ENCODE peak calls at places on chromosomes 4 and X, in eight cellular contexts. One of them, this sample, is unnamed.

GRCh38 chrX:43676960-43677582 is 21.0 kb downstream of the MAOA start:
- DNase-seq in fibroblast of lung: no peak
- DNase-seq in thyroid gland: peak; percentile 33
- DNase-seq in left lung: no peak
- DNase-seq in lung: no peak
- DNase-seq in right lobe of liver: no peak
- DNase-seq in MM.1S: no peak
- DNase-seq in HFF-Myc: no peak
- DNase-seq in this sample: no peak

GRCh38 chrX:40173662-40174593 is 76.2 kb upstream of the BCOR start:
- DNase-seq in thyroid gland: peak; percentile 78
- DNase-seq in left lung: peak; percentile 65
- DNase-seq in MM.1S: peak; percentile 79
- DNase-seq in lung: peak; percentile 68
- DNase-seq in fibroblast of lung: peak; percentile 8
- DNase-seq in right lobe of liver: peak; percentile 69
- DNase-seq in HFF-Myc: no peak
- DNase-seq in this sample: no peak

GRCh38 chrX:71609095-71609750 is 9.1 kb downstream of the CXCR3 start:
- DNase-seq in MM.1S: peak; percentile 52
- DNase-seq in left lung: no peak
- DNase-seq in right lobe of liver: no peak
- DNase-seq in HFF-Myc: no peak
- DNase-seq in fibroblast of lung: no peak
- DNase-seq in thyroid gland: no peak
- DNase-seq in lung: no peak
- DNase-seq in this sample: no peak

GRCh38 chr4:41339812-41340809 is 83.4 kb downstream of the UCHL1 start:
- DNase-seq in HFF-Myc: peak; percentile 85
- DNase-seq in left lung: no peak
- DNase-seq in MM.1S: no peak
- DNase-seq in fibroblast of lung: peak; percentile 71
- DNase-seq in right lobe of liver: no peak
- DNase-seq in thyroid gland: peak; percentile 38
- DNase-seq in lung: no peak
- DNase-seq in this sample: peak; percentile 84

GRCh38 chrX:38400401-38400910 is 48.1 kb downstream of the OTC start:
- DNase-seq in thyroid gland: no peak
- DNase-seq in fibroblast of lung: no peak
- DNase-seq in right lobe of liver: no peak
- DNase-seq in left lung: no peak
- DNase-seq in lung: no peak
- DNase-seq in HFF-Myc: no peak
- DNase-seq in MM.1S: no peak
- DNase-seq in this sample: no peak

GRCh38 chrX:645024-645376 is 14.4 kb downstream of the SHOX start:
- DNase-seq in HFF-Myc: no peak
- DNase-seq in right lobe of liver: no peak
- DNase-seq in lung: no peak
- DNase-seq in left lung: no peak
- DNase-seq in MM.1S: no peak
- DNase-seq in fibroblast of lung: no peak
- DNase-seq in thyroid gland: no peak
- DNase-seq in this sample: no peak

GRCh38 chrX:95903490-95903889 is 781.2 kb upstream of the DIAPH2 start:
- DNase-seq in fibroblast of lung: no peak
- DNase-seq in lung: no peak
- DNase-seq in left lung: no peak
- DNase-seq in HFF-Myc: no peak
- DNase-seq in thyroid gland: no peak
- DNase-seq in MM.1S: no peak
- DNase-seq in right lobe of liver: no peak
- DNase-seq in this sample: no peak

GRCh38 chr4:86835677-86836076 is 13.5 kb downstream of the SLC10A6 start:
- DNase-seq in thyroid gland: no peak
- DNase-seq in left lung: no peak
- DNase-seq in HFF-Myc: no peak
- DNase-seq in fibroblast of lung: no peak
- DNase-seq in MM.1S: no peak
- DNase-seq in right lobe of liver: no peak
- DNase-seq in lung: no peak
- DNase-seq in this sample: no peak

GRCh38 chr4:35247047-35247446 is 997.3 kb downstream of the ARAP2 start:
- DNase-seq in lung: no peak
- DNase-seq in HFF-Myc: no peak
- DNase-seq in thyroid gland: no peak
- DNase-seq in left lung: no peak
- DNase-seq in fibroblast of lung: no peak
- DNase-seq in MM.1S: no peak
- DNase-seq in right lobe of liver: no peak
- DNase-seq in this sample: no peak

GRCh38 chr4:160877087-160877790 is 1286.6 kb downstream of the FSTL5 start:
- DNase-seq in thyroid gland: no peak
- DNase-seq in left lung: no peak
- DNase-seq in HFF-Myc: no peak
- DNase-seq in fibroblast of lung: peak; percentile 5
- DNase-seq in MM.1S: no peak
- DNase-seq in right lobe of liver: no peak
- DNase-seq in lung: no peak
- DNase-seq in this sample: no peak

GRCh38 chrX:13383907-13384306 is 64.1 kb upstream of the ATXN3L start:
- DNase-seq in HFF-Myc: no peak
- DNase-seq in lung: no peak
- DNase-seq in MM.1S: no peak
- DNase-seq in left lung: no peak
- DNase-seq in thyroid gland: no peak
- DNase-seq in fibroblast of lung: no peak
- DNase-seq in right lobe of liver: no peak
- DNase-seq in this sample: no peak

GRCh38 chr4:90841676-90842075 is 714.5 kb downstream of the CCSER1 start:
- DNase-seq in left lung: no peak
- DNase-seq in thyroid gland: no peak
- DNase-seq in fibroblast of lung: peak; percentile 40
- DNase-seq in lung: no peak
- DNase-seq in MM.1S: no peak
- DNase-seq in HFF-Myc: no peak
- DNase-seq in right lobe of liver: no peak
- DNase-seq in this sample: no peak

GRCh38 chr4:73897380-73898136 is 28.4 kb downstream of the CXCL1 start:
- DNase-seq in right lobe of liver: no peak
- DNase-seq in fibroblast of lung: peak; percentile 65
- DNase-seq in lung: no peak
- DNase-seq in thyroid gland: no peak
- DNase-seq in left lung: no peak
- DNase-seq in HFF-Myc: no peak
- DNase-seq in MM.1S: no peak
- DNase-seq in this sample: peak; percentile 81

GRCh38 chrX:100328342-100328741 is 81.7 kb downstream of the PCDH19 start:
- DNase-seq in MM.1S: no peak
- DNase-seq in right lobe of liver: no peak
- DNase-seq in thyroid gland: no peak
- DNase-seq in HFF-Myc: no peak
- DNase-seq in fibroblast of lung: no peak
- DNase-seq in lung: no peak
- DNase-seq in left lung: no peak
- DNase-seq in this sample: no peak

GRCh38 chr4:6589444-6589843 is 14.5 kb downstream of the MAN2B2 start:
- DNase-seq in MM.1S: no peak
- DNase-seq in left lung: no peak
- DNase-seq in thyroid gland: no peak
- DNase-seq in right lobe of liver: no peak
- DNase-seq in fibroblast of lung: no peak
- DNase-seq in HFF-Myc: no peak
- DNase-seq in lung: no peak
- DNase-seq in this sample: no peak
- H3K4me3 ChIP-seq in MM.1S: no peak overlapping the region
- H3K4me3 ChIP-seq in left lung: no peak overlapping the region
- H3K4me3 ChIP-seq in thyroid gland: no peak overlapping the region
- H3K4me3 ChIP-seq in right lobe of liver: no peak overlapping the region
- H3K4me3 ChIP-seq in fibroblast of lung: no peak overlapping the region
- H3K4me3 ChIP-seq in HFF-Myc: no peak overlapping the region
- H3K4me3 ChIP-seq in lung: no peak overlapping the region
- H3K4me3 ChIP-seq in this sample: no peak overlapping the region

GRCh38 chr4:124067031-124067430 is 645.5 kb downstream of the ANKRD50 start:
- DNase-seq in right lobe of liver: no peak
- DNase-seq in HFF-Myc: no peak
- DNase-seq in MM.1S: no peak
- DNase-seq in lung: no peak
- DNase-seq in left lung: no peak
- DNase-seq in fibroblast of lung: no peak
- DNase-seq in thyroid gland: no peak
- DNase-seq in this sample: no peak

GRCh38 chr4:124066579-124066978 is 646.0 kb downstream of the ANKRD50 start:
- DNase-seq in fibroblast of lung: no peak
- DNase-seq in right lobe of liver: no peak
- DNase-seq in MM.1S: no peak
- DNase-seq in left lung: no peak
- DNase-seq in HFF-Myc: no peak
- DNase-seq in thyroid gland: no peak
- DNase-seq in lung: no peak
- DNase-seq in this sample: no peak

GRCh38 chr4:124065941-124066340 is 646.6 kb downstream of the ANKRD50 start:
- DNase-seq in HFF-Myc: no peak
- DNase-seq in MM.1S: no peak
- DNase-seq in left lung: no peak
- DNase-seq in lung: no peak
- DNase-seq in fibroblast of lung: no peak
- DNase-seq in right lobe of liver: no peak
- DNase-seq in thyroid gland: no peak
- DNase-seq in this sample: no peak

DNA sequence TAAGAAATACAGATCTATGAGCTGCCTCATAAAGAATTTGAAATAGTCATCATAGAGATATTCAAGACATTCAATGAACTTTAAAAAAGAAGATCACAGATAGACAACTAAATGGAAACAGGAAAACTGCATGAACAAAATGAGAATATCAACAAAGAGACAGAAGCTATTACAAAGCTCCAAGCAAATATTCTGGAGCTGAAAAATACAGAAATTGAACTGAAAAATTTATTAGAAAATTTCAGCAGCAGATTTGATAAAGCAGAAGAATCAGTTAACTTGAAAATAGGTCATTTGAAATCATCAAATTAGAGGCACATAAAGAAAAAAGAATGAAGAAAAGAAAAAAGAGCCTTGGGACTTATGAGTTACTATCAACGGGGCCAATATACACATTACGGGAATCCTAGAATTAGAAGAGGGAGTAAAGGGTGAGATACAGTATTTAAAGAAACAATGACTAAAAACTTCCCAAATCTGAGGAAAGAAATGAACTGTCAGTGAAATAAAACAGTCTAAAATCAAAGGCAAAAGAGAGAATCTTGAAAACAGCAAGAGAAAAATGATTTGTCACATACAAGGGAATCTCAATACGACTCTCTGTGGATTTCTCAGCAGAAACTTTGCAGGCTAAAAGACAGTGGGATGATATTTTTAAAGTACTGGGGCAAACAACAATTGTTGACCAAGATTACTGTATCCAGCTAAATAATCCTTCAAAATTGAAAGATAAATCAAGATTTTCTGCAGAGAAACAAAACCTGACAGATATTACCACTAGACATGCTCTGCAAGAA is 641.6 kb downstream of the ANKRD50 start:
- DNase-seq in thyroid gland: no peak
- DNase-seq in lung: no peak
- DNase-seq in fibroblast of lung: no peak
- DNase-seq in HFF-Myc: no peak
- DNase-seq in left lung: no peak
- DNase-seq in right lobe of liver: no peak
- DNase-seq in MM.1S: no peak
- DNase-seq in this sample: no peak
- H3K4me3 ChIP-seq in thyroid gland: no peak overlapping the region
- H3K4me3 ChIP-seq in lung: no peak overlapping the region
- H3K4me3 ChIP-seq in fibroblast of lung: no peak overlapping the region
- H3K4me3 ChIP-seq in HFF-Myc: no peak overlapping the region
- H3K4me3 ChIP-seq in left lung: no peak overlapping the region
- H3K4me3 ChIP-seq in right lobe of liver: no peak overlapping the region
- H3K4me3 ChIP-seq in MM.1S: no peak overlapping the region
- H3K4me3 ChIP-seq in this sample: no peak overlapping the region

DNA sequence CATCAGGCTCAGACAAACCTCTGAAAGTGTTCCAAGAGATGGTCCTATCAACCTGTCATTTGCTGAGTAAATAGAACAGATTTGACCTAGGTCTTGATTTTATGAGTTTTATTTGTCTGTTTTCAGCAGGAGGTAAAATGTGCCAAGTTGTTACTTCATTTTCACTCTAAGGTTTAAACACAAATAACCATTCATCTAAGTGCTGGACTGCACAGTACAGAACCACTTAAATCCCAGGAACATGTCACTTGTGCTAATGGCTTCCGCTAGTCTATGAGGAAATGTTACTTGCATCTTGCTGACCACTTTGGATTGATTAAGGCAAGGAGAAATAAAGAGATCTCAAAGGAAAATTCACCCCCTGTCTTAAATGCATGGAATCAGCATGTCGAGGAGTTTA is 660.7 kb downstream of the SMARCA1 start:
- DNase-seq in fibroblast of lung: no peak
- DNase-seq in HFF-Myc: no peak
- DNase-seq in lung: no peak
- DNase-seq in left lung: no peak
- DNase-seq in MM.1S: no peak
- DNase-seq in thyroid gland: no peak
- DNase-seq in right lobe of liver: no peak
- DNase-seq in this sample: no peak
- H3K4me3 ChIP-seq in fibroblast of lung: no peak overlapping the region
- H3K4me3 ChIP-seq in HFF-Myc: no peak overlapping the region
- H3K4me3 ChIP-seq in lung: no peak overlapping the region
- H3K4me3 ChIP-seq in left lung: no peak overlapping the region
- H3K4me3 ChIP-seq in MM.1S: no peak overlapping the region
- H3K4me3 ChIP-seq in thyroid gland: no peak overlapping the region
- H3K4me3 ChIP-seq in right lobe of liver: no peak overlapping the region
- H3K4me3 ChIP-seq in this sample: no peak overlapping the region

GRCh38 chr4:3369781-3370660 is 71.7 kb upstream of the HGFAC start:
- DNase-seq in lung: no peak
- DNase-seq in MM.1S: peak; percentile 25
- DNase-seq in fibroblast of lung: peak; percentile 92
- DNase-seq in thyroid gland: no peak
- DNase-seq in left lung: no peak
- DNase-seq in HFF-Myc: peak; percentile 52
- DNase-seq in right lobe of liver: peak; percentile 72
- DNase-seq in this sample: peak; percentile 80

GRCh38 chr4:3371038-3371437 is 70.7 kb upstream of the HGFAC start:
- DNase-seq in thyroid gland: no peak
- DNase-seq in fibroblast of lung: peak; percentile 34
- DNase-seq in left lung: no peak
- DNase-seq in right lobe of liver: no peak
- DNase-seq in HFF-Myc: no peak
- DNase-seq in lung: no peak
- DNase-seq in MM.1S: no peak
- DNase-seq in this sample: no peak

GRCh38 chr4:3368334-3368733 is 73.4 kb upstream of the HGFAC start:
- DNase-seq in fibroblast of lung: no peak
- DNase-seq in right lobe of liver: no peak
- DNase-seq in MM.1S: no peak
- DNase-seq in left lung: no peak
- DNase-seq in thyroid gland: no peak
- DNase-seq in HFF-Myc: no peak
- DNase-seq in lung: no peak
- DNase-seq in this sample: no peak

GRCh38 chr4:3367866-3368265 is 73.9 kb upstream of the HGFAC start:
- DNase-seq in right lobe of liver: no peak
- DNase-seq in thyroid gland: no peak
- DNase-seq in fibroblast of lung: no peak
- DNase-seq in lung: no peak
- DNase-seq in MM.1S: no peak
- DNase-seq in HFF-Myc: no peak
- DNase-seq in left lung: no peak
- DNase-seq in this sample: no peak

GRCh38 chr4:3368841-3369760 is 72.7 kb upstream of the HGFAC start:
- DNase-seq in lung: no peak
- DNase-seq in left lung: no peak
- DNase-seq in MM.1S: no peak
- DNase-seq in right lobe of liver: no peak
- DNase-seq in fibroblast of lung: peak; percentile 19
- DNase-seq in HFF-Myc: no peak
- DNase-seq in thyroid gland: no peak
- DNase-seq in this sample: no peak
- H3K4me3 ChIP-seq in lung: no peak overlapping the region
- H3K4me3 ChIP-seq in left lung: no peak overlapping the region
- H3K4me3 ChIP-seq in MM.1S: no peak overlapping the region
- H3K4me3 ChIP-seq in right lobe of liver: no peak overlapping the region
- H3K4me3 ChIP-seq in fibroblast of lung: peak overlapping the region; percentile 37
- H3K4me3 ChIP-seq in HFF-Myc: peak overlapping the region; percentile 43
- H3K4me3 ChIP-seq in thyroid gland: no peak overlapping the region
- H3K4me3 ChIP-seq in this sample: peak overlapping the region; percentile 9